ENCODE peak calls at places on chromosome 20, in four cellular contexts. One of them, this sample, is unnamed.

GRCh38 chr20:42775866-42776265 is 413.8 kb downstream of the PTPRT start:
- DNase-seq in cardiac fibroblast: no peak
- DNase-seq in stomach: no peak
- DNase-seq in cardiac muscle cell: no peak
- DNase-seq in this sample: no peak

GRCh38 chr20:47501117-47501482 is 587 bp upstream of the NCOA3 start:
- DNase-seq in cardiac fibroblast: no peak
- DNase-seq in stomach: no peak
- DNase-seq in cardiac muscle cell: no peak
- DNase-seq in this sample: no peak

GRCh38 chr20:53362736-53363135 is 230.9 kb downstream of the ZNF217 start:
- DNase-seq in cardiac fibroblast: no peak
- DNase-seq in stomach: no peak
- DNase-seq in cardiac muscle cell: no peak
- DNase-seq in this sample: no peak

GRCh38 chr20:54207743-54208491 is at the start of gene PFDN4:
- DNase-seq in cardiac fibroblast: peak; percentile 92
- DNase-seq in stomach: peak; percentile 84
- DNase-seq in cardiac muscle cell: peak; percentile 88
- DNase-seq in this sample: peak; percentile 87

GRCh38 chr20:4876731-4877130 is 124.6 kb downstream of the SLC23A2 start:
- DNase-seq in cardiac fibroblast: no peak
- DNase-seq in stomach: no peak
- DNase-seq in cardiac muscle cell: no peak
- DNase-seq in this sample: no peak

GRCh38 chr20:63979221-63979548 is 257 bp downstream of the SAMD10 start:
- DNase-seq in cardiac fibroblast: no peak
- DNase-seq in stomach: no peak
- DNase-seq in cardiac muscle cell: no peak
- DNase-seq in this sample: no peak

GRCh38 chr20:49285233-49285668 is 7.4 kb upstream of the ZNFX1 start:
- DNase-seq in cardiac fibroblast: no peak
- DNase-seq in stomach: no peak
- DNase-seq in cardiac muscle cell: no peak
- DNase-seq in this sample: no peak

GRCh38 chr20:10857362-10858070 is 183.7 kb upstream of the JAG1 start:
- DNase-seq in cardiac fibroblast: peak; percentile 94
- DNase-seq in stomach: no peak
- DNase-seq in cardiac muscle cell: no peak
- DNase-seq in this sample: peak; percentile 68

GRCh38 chr20:46963758-46964181 is 69.1 kb downstream of the EYA2 start:
- DNase-seq in cardiac fibroblast: no peak
- DNase-seq in stomach: no peak
- DNase-seq in cardiac muscle cell: no peak
- DNase-seq in this sample: peak; percentile 77

GRCh38 chr20:10596726-10597125 is 77.1 kb downstream of the JAG1 start:
- DNase-seq in cardiac fibroblast: peak; percentile 90
- DNase-seq in stomach: no peak
- DNase-seq in cardiac muscle cell: no peak
- DNase-seq in this sample: peak; percentile 83

GRCh38 chr20:58938541-58938940 is 42.5 kb upstream of the NELFCD start:
- DNase-seq in cardiac fibroblast: no peak
- DNase-seq in stomach: no peak
- DNase-seq in cardiac muscle cell: no peak
- DNase-seq in this sample: no peak

GRCh38 chr20:32327087-32327681 is 30.9 kb upstream of the ASXL1 start:
- DNase-seq in cardiac fibroblast: peak; percentile 91
- DNase-seq in stomach: no peak
- DNase-seq in cardiac muscle cell: peak; percentile 40
- DNase-seq in this sample: no peak

GRCh38 chr20:2455771-2456497 is 14.7 kb downstream of the SNRPB start:
- DNase-seq in cardiac fibroblast: no peak
- DNase-seq in stomach: no peak
- DNase-seq in cardiac muscle cell: no peak
- DNase-seq in this sample: no peak

GRCh38 chr20:15191082-15191723 is 853.8 kb upstream of the FLRT3 start:
- DNase-seq in cardiac fibroblast: no peak
- DNase-seq in stomach: no peak
- DNase-seq in cardiac muscle cell: no peak
- DNase-seq in this sample: no peak

GRCh38 chr20:23269954-23270353 is 80.6 kb upstream of the NXT1 start:
- DNase-seq in cardiac fibroblast: peak; percentile 25
- DNase-seq in stomach: no peak
- DNase-seq in cardiac muscle cell: no peak
- DNase-seq in this sample: no peak

GRCh38 chr20:57514273-57514751 is 10.6 kb downstream of the CTCFL start:
- DNase-seq in cardiac fibroblast: peak; percentile 81
- DNase-seq in stomach: peak; percentile 76
- DNase-seq in cardiac muscle cell: peak; percentile 85
- DNase-seq in this sample: peak; percentile 70

GRCh38 chr20:55052464-55052863 is 577.1 kb downstream of the DOK5 start:
- DNase-seq in cardiac fibroblast: no peak
- DNase-seq in stomach: no peak
- DNase-seq in cardiac muscle cell: no peak
- DNase-seq in this sample: no peak

GRCh38 chr20:2967841-2968240 is 75.6 kb upstream of the GNRH2 start:
- DNase-seq in cardiac fibroblast: no peak
- DNase-seq in stomach: no peak
- DNase-seq in cardiac muscle cell: no peak
- DNase-seq in this sample: peak; percentile 78

GRCh38 chr20:13525225-13525940 is 113.3 kb downstream of the TASP1 start:
- DNase-seq in cardiac fibroblast: peak; percentile 91
- DNase-seq in stomach: no peak
- DNase-seq in cardiac muscle cell: no peak
- DNase-seq in this sample: peak; percentile 96

GRCh38 chr20:20463933-20464374 is 96.0 kb downstream of the INSM1 start:
- DNase-seq in cardiac fibroblast: peak; percentile 28
- DNase-seq in stomach: no peak
- DNase-seq in cardiac muscle cell: no peak
- DNase-seq in this sample: no peak

GRCh38 chr20:7379621-7380220 is 560.5 kb downstream of the HAO1 start:
- DNase-seq in cardiac fibroblast: peak; percentile 12
- DNase-seq in stomach: no peak
- DNase-seq in cardiac muscle cell: no peak
- DNase-seq in this sample: peak; percentile 10

GRCh38 chr20:13353261-13353945 is 132.3 kb downstream of the ISM1 start:
- DNase-seq in cardiac fibroblast: no peak
- DNase-seq in stomach: no peak
- DNase-seq in cardiac muscle cell: no peak
- DNase-seq in this sample: peak; percentile 97

DNA sequence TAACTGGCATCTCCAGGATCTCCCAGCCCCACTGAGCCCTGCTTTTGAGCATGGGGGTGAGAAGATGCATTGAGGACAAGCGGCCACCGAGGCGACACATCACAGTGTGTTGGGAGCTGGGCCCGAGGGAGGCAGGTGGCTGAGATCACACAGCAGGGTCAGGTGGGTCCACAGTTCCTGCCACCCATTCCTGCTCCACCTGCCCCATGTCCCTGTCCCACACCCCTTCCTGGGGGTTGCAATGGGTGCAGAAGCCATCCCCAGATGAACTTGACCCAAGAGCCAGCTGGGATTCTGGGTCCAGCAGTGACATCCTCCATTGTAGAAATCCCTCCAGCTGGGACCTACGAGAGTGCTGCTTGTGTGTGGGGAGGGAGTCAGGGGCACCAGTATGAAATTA is 1.0 kb downstream of the TGM2 start:
- DNase-seq in cardiac fibroblast: no peak
- DNase-seq in stomach: no peak
- DNase-seq in cardiac muscle cell: no peak
- DNase-seq in this sample: no peak
- H3K4me3 ChIP-seq in cardiac fibroblast: peak overlapping the region; percentile 40
- H3K4me3 ChIP-seq in stomach: peak overlapping the region; percentile 56
- H3K4me3 ChIP-seq in cardiac muscle cell: peak overlapping the region; percentile 41
- H3K4me3 ChIP-seq in this sample: no peak overlapping the region

DNA sequence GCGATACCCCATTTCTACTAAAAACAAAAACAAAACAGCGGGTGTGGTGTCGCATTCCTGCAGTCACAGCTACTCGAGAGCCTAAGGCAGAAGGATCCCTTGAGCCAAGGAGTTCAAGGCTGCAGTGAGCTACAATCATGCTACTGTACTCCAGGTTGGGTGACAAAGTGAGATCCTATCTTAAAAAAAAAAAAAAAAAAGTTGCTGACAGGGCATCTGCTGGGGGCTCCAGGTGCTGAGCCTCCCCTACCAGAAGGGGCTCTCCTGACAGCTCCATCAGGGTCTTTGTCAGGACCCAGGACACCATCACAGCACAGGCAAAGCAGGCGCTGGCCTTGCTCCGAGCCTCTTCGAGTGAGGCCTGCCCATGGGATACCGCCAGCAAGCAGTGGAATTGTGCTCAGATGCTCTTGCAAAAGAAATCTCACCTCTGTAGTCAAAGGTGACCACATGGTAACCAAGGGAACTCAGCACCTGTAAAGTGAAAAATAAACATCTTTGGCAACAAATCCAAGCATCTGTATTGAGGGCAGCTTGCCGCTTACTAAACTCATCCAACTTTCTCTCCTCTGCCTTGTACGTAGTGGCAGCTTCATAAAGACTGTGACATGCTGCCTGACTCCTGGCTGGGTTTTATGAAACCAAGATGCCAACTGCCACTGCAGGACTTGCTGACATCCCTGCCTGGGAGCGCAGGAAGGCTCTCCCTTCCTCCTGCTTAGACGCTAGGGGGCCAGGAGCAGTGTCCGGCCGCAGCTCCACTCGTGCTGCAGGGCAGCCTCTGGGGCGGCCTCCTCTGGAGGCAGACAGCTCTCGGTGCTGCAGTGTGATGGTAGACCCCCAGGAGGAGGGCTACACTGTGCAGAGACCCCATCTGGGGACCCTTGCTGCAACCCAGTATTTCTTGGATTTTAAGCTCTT is 66.9 kb downstream of the PYGB start:
- DNase-seq in cardiac fibroblast: no peak
- DNase-seq in stomach: peak; percentile 11
- DNase-seq in cardiac muscle cell: no peak
- DNase-seq in this sample: no peak
- TF ChIP-seq CTCF in cardiac fibroblast: no peak
- TF ChIP-seq CTCF in stomach: no peak
- TF ChIP-seq CTCF in cardiac muscle cell: no peak
- TF ChIP-seq CTCF in this sample: no peak

GRCh38 chr20:37190354-37190753 is 11.0 kb upstream of the MROH8 start:
- DNase-seq in cardiac fibroblast: no peak
- DNase-seq in stomach: no peak
- DNase-seq in cardiac muscle cell: no peak
- DNase-seq in this sample: no peak
- H3K4me3 ChIP-seq in cardiac fibroblast: no peak overlapping the region
- H3K4me3 ChIP-seq in stomach: no peak overlapping the region
- H3K4me3 ChIP-seq in cardiac muscle cell: no peak overlapping the region
- H3K4me3 ChIP-seq in this sample: no peak overlapping the region

GRCh38 chr20:62499758-62500236 is 24.0 kb upstream of the GATA5 start:
- DNase-seq in cardiac fibroblast: no peak
- DNase-seq in stomach: no peak
- DNase-seq in cardiac muscle cell: no peak
- DNase-seq in this sample: no peak
- TF ChIP-seq CTCF in cardiac fibroblast: no peak
- TF ChIP-seq CTCF in stomach: no peak
- TF ChIP-seq CTCF in cardiac muscle cell: no peak
- TF ChIP-seq CTCF in this sample: no peak